ENCODE peak calls at places on chromosomes 6 and 20, in five cellular contexts. R, L, Q, E and N are unnamed samples.

GRCh38 chr6:1895721-1896120 is 286.0 kb downstream of the FOXC1 start:
- DNase-seq in R (no peak), L (no peak), Q (no peak), E (no peak), N (peak)

GRCh38 chr6:150492941-150493340 is 106.7 kb upstream of the PLEKHG1 start:
- DNase-seq in R (no peak), L (no peak), Q (no peak), E (no peak), N (no peak)

GRCh38 chr6:23350752-23351453 is 775.1 kb upstream of the NRSN1 start:
- DNase-seq in R (no peak), L (no peak), Q (no peak), E (peak), N (no peak)

GRCh38 chr6:136969433-136969832 is 47.3 kb downstream of the SLC35D3 start:
- DNase-seq in R (no peak), L (no peak), Q (no peak), E (peak), N (no peak)

GRCh38 chr6:128929869-128930268 is 46.9 kb downstream of the LAMA2 start:
- DNase-seq in R (no peak), L (no peak), Q (no peak), E (peak), N (no peak)

GRCh38 chr6:161401910-161402309 is 128.0 kb upstream of the AGPAT4 start:
- DNase-seq in R (no peak), L (no peak), Q (no peak), E (peak), N (no peak)

GRCh38 chr6:52098649-52099184 is 11.3 kb upstream of the PKHD1 start:
- DNase-seq in R (no peak), L (no peak), Q (no peak), E (peak), N (no peak)

GRCh38 chr6:26233608-26234420 is 131.2 kb upstream of the BTN3A2 start:
- DNase-seq in R (no peak), L (peak), Q (peak), E (peak), N (peak)

GRCh38 chr20:37453288-37453687 is 67.8 kb upstream of the NNAT start:
- DNase-seq in R (no peak), L (no peak), Q (no peak), E (no peak), N (no peak)

GRCh38 chr20:62025394-62025793 is 40.3 kb downstream of the TAF4 start:
- DNase-seq in R (no peak), L (no peak), Q (no peak), E (no peak), N (no peak)

GRCh38 chr20:62026564-62026856 is 39.2 kb downstream of the TAF4 start:
- DNase-seq in R (no peak), L (no peak), Q (no peak), E (no peak), N (no peak)

GRCh38 chr20:62027116-62027515 is 38.6 kb downstream of the TAF4 start:
- DNase-seq in R (no peak), L (no peak), Q (no peak), E (no peak), N (peak)

GRCh38 chr20:62027698-62028321 is 37.9 kb downstream of the TAF4 start:
- DNase-seq in R (no peak), L (no peak), Q (no peak), E (no peak), N (no peak)

GRCh38 chr20:62025832-62026563 is 39.7 kb downstream of the TAF4 start:
- DNase-seq in R (no peak), L (peak), Q (no peak), E (peak), N (peak)
- H3K4me3 ChIP-seq in R (no peak), L (no peak), Q (no peak), E (no peak), N (no peak)

GRCh38 chr6:94735270-94735669 is 842.1 kb upstream of the MANEA start:
- DNase-seq in R (no peak), L (no peak), Q (no peak), E (no peak), N (no peak)
- H3K4me2 ChIP-seq in R (no peak), L (no peak), Q (no peak), E (no peak), N (no peak)

GRCh38 chr20:15220778-15221565 is 883.6 kb upstream of the FLRT3 start:
- DNase-seq in R (no peak), L (no peak), Q (no peak), E (no peak), N (no peak)

GRCh38 chr20:15224199-15224598 is 886.8 kb upstream of the FLRT3 start:
- DNase-seq in R (no peak), L (no peak), Q (no peak), E (no peak), N (no peak)

GRCh38 chr20:15220009-15220656 is 882.7 kb upstream of the FLRT3 start:
- DNase-seq in R (no peak), L (no peak), Q (no peak), E (no peak), N (no peak)
- TF ChIP-seq RCOR1 in R (no peak), L (no peak), Q (no peak), E (no peak), N (no peak)

GRCh38 chr20:57707320-57707719 is 2.5 kb downstream of the PMEPA1 start:
- DNase-seq in R (no peak), L (no peak), Q (no peak), E (no peak), N (no peak)
- H3K4me3 ChIP-seq in R (peak), L (no peak), Q (no peak), E (peak), N (no peak)

GRCh38 chr20:13221673-13222318 is 722 bp downstream of the ISM1 start:
- DNase-seq in R (peak), L (no peak), Q (no peak), E (peak), N (peak)

GRCh38 chr20:13220857-13221297 is at the start of gene ISM1:
- DNase-seq in R (peak), L (no peak), Q (no peak), E (peak), N (no peak)

GRCh38 chr20:13223731-13224130 is 2.7 kb downstream of the ISM1 start:
- DNase-seq in R (no peak), L (no peak), Q (no peak), E (no peak), N (no peak)

GRCh38 chr20:13221313-13221672 is 219 bp downstream of the ISM1 start:
- DNase-seq in R (no peak), L (no peak), Q (no peak), E (no peak), N (no peak)

DNA sequence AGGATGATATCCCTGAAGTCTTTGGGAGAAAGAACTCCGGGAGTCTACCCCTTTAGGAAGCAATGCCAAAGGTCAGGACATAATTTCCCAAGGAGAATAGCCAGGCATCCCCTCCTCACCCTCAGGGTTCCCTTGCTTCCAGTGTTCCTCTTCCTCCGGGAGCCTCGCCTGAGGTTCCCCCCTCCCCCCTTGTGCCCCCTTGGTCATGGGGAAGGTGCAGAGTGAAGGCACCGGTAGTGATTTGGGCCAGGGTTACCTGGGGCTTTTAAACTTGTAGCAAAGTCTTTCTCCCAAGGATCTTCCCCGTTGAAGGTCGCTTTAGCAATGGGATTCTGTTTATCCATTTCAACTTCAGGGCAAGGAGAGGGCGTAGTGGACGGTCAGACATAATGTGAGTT is 1.2 kb downstream of the ISM1 start:
- DNase-seq in R (no peak), L (no peak), Q (no peak), E (no peak), N (no peak)
- H3K4me2 ChIP-seq in R (peak), L (no peak), Q (no peak), E (no peak), N (no peak)

GRCh38 chr20:17992224-17992637 is 23.4 kb downstream of the MGME1 start:
- DNase-seq in R (no peak), L (no peak), Q (peak), E (no peak), N (no peak)

GRCh38 chr20:17993546-17993945 is 24.7 kb downstream of the MGME1 start:
- DNase-seq in R (no peak), L (no peak), Q (no peak), E (no peak), N (no peak)

GRCh38 chr20:17998446-17998845 is 29.6 kb downstream of the MGME1 start:
- DNase-seq in R (no peak), L (no peak), Q (no peak), E (no peak), N (no peak)

GRCh38 chr20:17992847-17993508 is 24.2 kb downstream of the MGME1 start:
- DNase-seq in R (no peak), L (no peak), Q (no peak), E (no peak), N (peak)

GRCh38 chr20:17995967-17996819 is 27.4 kb downstream of the MGME1 start:
- DNase-seq in R (peak), L (peak), Q (no peak), E (peak), N (peak)
- TF ChIP-seq RCOR1 in R (no peak), L (no peak), Q (no peak), E (no peak), N (no peak)

GRCh38 chr6:146027586-146028249 is 1.1 kb upstream of the GRM1 start:
- DNase-seq in R (no peak), L (no peak), Q (no peak), E (peak), N (no peak)

GRCh38 chr6:146028835-146029572 is at the start of gene GRM1:
- DNase-seq in R (no peak), L (no peak), Q (no peak), E (peak), N (no peak)

GRCh38 chr6:146029573-146030184 is 817 bp downstream of the GRM1 start:
- DNase-seq in R (no peak), L (no peak), Q (no peak), E (peak), N (no peak)

GRCh38 chr6:146026873-146027272 is 2.0 kb upstream of the GRM1 start:
- DNase-seq in R (no peak), L (no peak), Q (no peak), E (no peak), N (no peak)

DNA sequence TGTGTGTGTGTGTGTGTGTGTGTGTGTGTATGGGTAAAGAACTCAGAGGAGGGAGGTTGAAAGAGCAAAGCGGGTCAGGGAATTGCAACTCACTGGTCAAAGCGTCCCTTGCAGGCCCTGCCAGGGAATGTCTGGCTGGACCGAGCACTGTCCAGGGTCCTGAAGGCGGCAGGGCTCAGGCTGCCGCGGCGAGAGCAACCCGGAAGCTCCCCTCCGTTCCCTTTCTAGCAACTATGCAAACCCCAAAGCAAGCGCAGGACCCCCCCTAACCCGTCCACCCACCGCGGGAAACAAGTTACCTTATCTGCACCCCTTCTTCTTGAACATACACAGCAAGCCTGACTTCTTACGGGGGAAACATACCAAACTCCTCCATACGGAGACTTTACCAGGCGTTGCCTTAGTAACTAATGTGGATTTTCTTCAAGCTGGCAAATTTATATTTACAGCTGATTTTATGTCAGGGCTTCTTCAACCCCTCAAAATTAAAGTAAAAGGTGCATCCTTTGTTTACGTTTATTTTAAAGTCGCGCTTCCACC is 542 bp upstream of the GRM1 start:
- DNase-seq in R (peak), L (peak), Q (no peak), E (peak), N (peak)
- H3K4me3 ChIP-seq in R (no peak), L (no peak), Q (no peak), E (no peak), N (no peak)